ENCODE peak calls at places on chromosome 6, in four cellular contexts. C, H, R and M are unnamed samples.

GRCh38 chr6:113860165-113860955 is 3.2 kb downstream of the MARCKS start:
- DNase-seq in C (no peak), H (peak), R (no peak), M (no peak)

GRCh38 chr6:143821359-143821758 is 21.8 kb upstream of the LTV1 start:
- DNase-seq in C (no peak), H (no peak), R (no peak), M (no peak)

GRCh38 chr6:143414769-143415168 is 35.7 kb downstream of the ADAT2 start:
- DNase-seq in C (no peak), H (no peak), R (no peak), M (no peak)

GRCh38 chr6:32752580-32752979 is 10.8 kb downstream of the HLA-DQB2 start:
- DNase-seq in C (peak), H (no peak), R (no peak), M (no peak)

GRCh38 chr6:143762126-143762525 is 81.0 kb upstream of the LTV1 start:
- DNase-seq in C (no peak), H (no peak), R (no peak), M (no peak)

GRCh38 chr6:28496099-28496779 is 19.4 kb downstream of the GPX6 start:
- DNase-seq in C (peak), H (peak), R (no peak), M (no peak)

GRCh38 chr6:125974214-125974866 is 12.0 kb upstream of the TRMT11 start:
- DNase-seq in C (peak), H (peak), R (peak), M (no peak)

GRCh38 chr6:6968357-6968730 is 139.4 kb upstream of the RREB1 start:
- DNase-seq in C (no peak), H (no peak), R (peak), M (no peak)

GRCh38 chr6:118333772-118334171 is 214.3 kb upstream of the PLN start:
- DNase-seq in C (no peak), H (no peak), R (no peak), M (no peak)

GRCh38 chr6:26520088-26520839 is 17.9 kb upstream of the HMGN4 start:
- DNase-seq in C (no peak), H (peak), R (no peak), M (peak)

GRCh38 chr6:7727150-7727950 is 1.5 kb downstream of the BMP6 start:
- DNase-seq in C (no peak), H (no peak), R (no peak), M (no peak)

GRCh38 chr6:167952512-167952859 is 45.0 kb upstream of the KIF25 start:
- DNase-seq in C (no peak), H (no peak), R (no peak), M (no peak)

GRCh38 chr6:151391471-151392428 is at the start of gene ZBTB2:
- DNase-seq in C (no peak), H (peak), R (peak), M (no peak)

GRCh38 chr6:141866731-141867502 is 265.8 kb upstream of the GJE1 start:
- DNase-seq in C (no peak), H (peak), R (no peak), M (no peak)

GRCh38 chr6:69729870-69730449 is 66.8 kb downstream of the LMBRD1 start:
- DNase-seq in C (no peak), H (no peak), R (no peak), M (peak)

GRCh38 chr6:42374027-42374669 is 77.6 kb downstream of the TRERF1 start:
- DNase-seq in C (no peak), H (no peak), R (no peak), M (no peak)

GRCh38 chr6:15443119-15443518 is 197.2 kb downstream of the JARID2 start:
- DNase-seq in C (no peak), H (no peak), R (peak), M (no peak)

GRCh38 chr6:14324042-14324441 is 206.5 kb downstream of the CD83 start:
- DNase-seq in C (no peak), H (no peak), R (no peak), M (no peak)

GRCh38 chr6:111958534-111958933 is 85.3 kb upstream of the FYN start:
- DNase-seq in C (no peak), H (no peak), R (no peak), M (no peak)

GRCh38 chr6:141486942-141487341 is 645.8 kb upstream of the GJE1 start:
- DNase-seq in C (no peak), H (no peak), R (no peak), M (no peak)

GRCh38 chr6:137416376-137417109 is 77.7 kb downstream of the OLIG3 start:
- DNase-seq in C (no peak), H (no peak), R (peak), M (no peak)

GRCh38 chr6:160427312-160428068 is 79.3 kb downstream of the SLC22A3 start:
- DNase-seq in C (no peak), H (no peak), R (no peak), M (no peak)

GRCh38 chr6:158624684-158625682 is 19.6 kb downstream of the DYNLT1 start:
- DNase-seq in C (no peak), H (no peak), R (no peak), M (no peak)

GRCh38 chr6:112287836-112288235 is 33.5 kb upstream of the LAMA4 start:
- DNase-seq in C (no peak), H (no peak), R (no peak), M (no peak)

GRCh38 chr6:3929281-3929798 is 80.2 kb downstream of the FAM50B start:
- DNase-seq in C (no peak), H (no peak), R (no peak), M (no peak)

GRCh38 chr6:126147416-126147815 is 161.1 kb downstream of the TRMT11 start:
- DNase-seq in C (no peak), H (no peak), R (no peak), M (no peak)

GRCh38 chr6:2900221-2900807 is 2.8 kb downstream of the SERPINB9 start:
- DNase-seq in C (no peak), H (no peak), R (no peak), M (no peak)

GRCh38 chr6:150667977-150668716 is 68.5 kb downstream of the PLEKHG1 start:
- DNase-seq in C (peak), H (peak), R (peak), M (no peak)

GRCh38 chr6:7085911-7086310 is 21.9 kb upstream of the RREB1 start:
- DNase-seq in C (no peak), H (no peak), R (no peak), M (no peak)

GRCh38 chr6:157688960-157689599 is 134.0 kb upstream of the SNX9 start:
- DNase-seq in C (peak), H (no peak), R (peak), M (no peak)

GRCh38 chr6:138430361-138431145 is 26.5 kb downstream of the HEBP2 start:
- DNase-seq in C (no peak), H (no peak), R (no peak), M (no peak)

GRCh38 chr6:170221052-170221752 is 69.7 kb downstream of the DLL1 start:
- DNase-seq in C (no peak), H (no peak), R (no peak), M (no peak)

GRCh38 chr6:89436226-89436625 is 3.3 kb downstream of the ANKRD6 start:
- DNase-seq in C (no peak), H (no peak), R (no peak), M (no peak)

GRCh38 chr6:53161481-53162009 is 12.9 kb upstream of the GCM1 start:
- DNase-seq in C (no peak), H (no peak), R (no peak), M (no peak)

GRCh38 chr6:30716879-30717128 is 277 bp downstream of the MDC1 start:
- DNase-seq in C (no peak), H (no peak), R (no peak), M (no peak)

GRCh38 chr6:116369540-116370327 is 1.0 kb upstream of the DSE start:
- DNase-seq in C (no peak), H (no peak), R (no peak), M (no peak)

GRCh38 chr6:107819217-107819616 is 4.9 kb downstream of the SCML4 start:
- DNase-seq in C (no peak), H (no peak), R (no peak), M (no peak)

GRCh38 chr6:130482645-130483390 is 117.0 kb downstream of the TMEM200A start:
- DNase-seq in C (no peak), H (no peak), R (no peak), M (no peak)

GRCh38 chr6:129921169-129921817 is 60.2 kb upstream of the TMEM244 start:
- DNase-seq in C (no peak), H (no peak), R (peak), M (no peak)

GRCh38 chr6:169160091-169160854 is 93.4 kb downstream of the THBS2 start:
- DNase-seq in C (no peak), H (no peak), R (no peak), M (no peak)

GRCh38 chr6:169162968-169163903 is 90.4 kb downstream of the THBS2 start:
- DNase-seq in C (peak), H (peak), R (peak), M (peak)

GRCh38 chr6:169162249-169162967 is 91.2 kb downstream of the THBS2 start:
- DNase-seq in C (no peak), H (no peak), R (no peak), M (no peak)

GRCh38 chr6:169160855-169161560 is 92.6 kb downstream of the THBS2 start:
- DNase-seq in C (no peak), H (no peak), R (no peak), M (no peak)

DNA sequence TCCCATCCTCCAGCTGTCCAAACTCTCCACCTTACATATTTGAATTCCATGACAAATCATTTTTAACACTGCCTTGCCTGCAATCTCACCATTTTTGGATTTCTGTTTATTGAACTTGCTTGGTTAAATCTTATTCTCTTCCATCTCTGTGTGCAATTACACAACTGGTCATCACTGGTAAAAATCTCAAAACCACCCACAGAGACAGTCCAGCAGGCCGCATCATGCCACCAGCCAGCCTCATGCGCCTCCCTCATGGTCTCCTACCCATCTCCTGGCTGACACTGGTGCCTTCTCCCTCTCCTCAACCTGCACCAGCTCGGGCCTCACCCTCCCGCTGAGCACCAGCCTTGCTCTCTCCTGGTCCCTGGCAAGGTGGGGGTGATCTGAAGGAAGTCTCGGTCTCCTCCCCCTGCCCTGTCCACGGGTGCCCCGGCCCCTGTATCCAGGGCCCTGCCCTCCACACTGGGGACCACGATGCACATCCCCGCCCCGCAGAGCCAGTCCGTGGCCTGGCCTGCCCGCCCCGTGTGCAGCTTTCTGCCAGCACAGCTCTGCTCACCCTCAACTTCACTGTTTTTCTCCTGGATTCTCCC is 92.0 kb downstream of the THBS2 start:
- DNase-seq in C (no peak), H (no peak), R (no peak), M (no peak)
- TF ChIP-seq TCF7L2 in C (no peak), H (no peak), R (no peak), M (no peak)

GRCh38 chr6:35342258-35343091 is at the start of gene PPARD:
- DNase-seq in C (peak), H (peak), R (peak), M (peak)

GRCh38 chr6:35343092-35343834 is 905 bp downstream of the PPARD start:
- DNase-seq in C (no peak), H (no peak), R (peak), M (no peak)

GRCh38 chr6:35341557-35341956 is 801 bp upstream of the PPARD start:
- DNase-seq in C (peak), H (no peak), R (peak), M (no peak)

GRCh38 chr6:35343835-35344550 is 1.6 kb downstream of the PPARD start:
- DNase-seq in C (no peak), H (no peak), R (no peak), M (no peak)
- H3K27ac ChIP-seq in C (no peak), H (no peak), R (no peak), M (peak)

DNA sequence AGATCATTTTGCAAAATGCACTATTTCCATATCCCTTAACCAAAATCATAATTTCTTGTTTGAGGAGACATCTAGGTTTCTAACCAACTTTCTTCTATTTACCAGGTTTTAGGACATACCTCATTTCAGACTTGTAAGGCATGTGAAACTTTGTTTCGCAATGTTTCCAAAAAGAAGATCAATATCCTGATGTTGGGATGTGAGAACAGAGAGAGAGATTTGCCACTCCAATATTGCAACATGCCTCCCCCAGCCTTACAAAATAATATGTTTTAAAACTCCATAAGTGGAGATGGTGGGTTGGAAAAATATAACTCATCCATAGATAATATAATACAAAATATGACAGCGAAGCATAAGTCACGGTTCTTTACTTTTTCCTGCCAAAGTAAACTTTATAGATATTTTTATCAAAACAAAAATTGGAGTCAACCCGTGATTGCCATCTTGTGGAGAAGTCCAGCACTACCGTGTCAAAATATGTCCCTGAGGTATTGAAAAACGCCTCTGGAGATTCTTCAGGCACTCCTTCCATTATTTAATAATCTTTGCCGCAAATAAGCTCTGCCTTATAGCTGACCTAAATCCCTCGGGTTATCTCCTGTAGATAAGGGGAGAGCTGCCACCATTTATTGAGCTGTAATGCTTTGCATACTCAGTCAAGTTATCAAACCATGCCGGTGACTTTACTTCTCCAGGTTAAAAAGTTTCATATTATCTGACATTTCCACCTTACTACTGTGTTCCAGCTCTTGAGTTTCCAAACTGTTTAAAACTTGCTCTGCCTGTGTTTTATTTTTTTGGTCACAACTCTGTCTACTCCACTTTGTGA is 534.2 kb downstream of the HACE1 start:
- DNase-seq in C (peak), H (no peak), R (peak), M (no peak)
- TF ChIP-seq TCF7L2 in C (no peak), H (no peak), R (no peak), M (no peak)

GRCh38 chr6:41331401-41332150 is 3.8 kb upstream of the NCR2 start:
- DNase-seq in C (no peak), H (no peak), R (no peak), M (no peak)
- H3K27ac ChIP-seq in C (no peak), H (no peak), R (no peak), M (no peak)

DNA sequence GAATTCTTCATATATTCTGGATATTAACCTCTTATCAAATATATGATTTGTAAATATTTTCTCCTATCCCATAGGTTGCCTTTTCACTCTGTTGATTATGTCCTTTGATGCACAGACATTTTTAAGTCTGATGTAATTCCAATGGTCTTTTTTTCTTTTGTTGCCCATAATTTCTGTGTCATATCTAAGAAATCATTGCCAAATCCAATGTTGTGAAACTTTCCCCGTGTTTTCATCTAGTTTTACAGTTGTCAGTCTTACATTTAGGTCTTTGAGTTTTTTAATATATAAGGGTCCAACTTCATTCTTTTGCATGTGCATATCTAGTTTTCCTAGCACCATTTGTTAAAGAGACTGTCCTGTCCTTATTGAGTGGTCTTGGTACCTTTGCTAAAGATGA is 111.5 kb downstream of the SESN1 start:
- DNase-seq in C (no peak), H (no peak), R (no peak), M (no peak)
- TF ChIP-seq TCF7L2 in C (no peak), H (no peak), R (no peak), M (no peak)

DNA sequence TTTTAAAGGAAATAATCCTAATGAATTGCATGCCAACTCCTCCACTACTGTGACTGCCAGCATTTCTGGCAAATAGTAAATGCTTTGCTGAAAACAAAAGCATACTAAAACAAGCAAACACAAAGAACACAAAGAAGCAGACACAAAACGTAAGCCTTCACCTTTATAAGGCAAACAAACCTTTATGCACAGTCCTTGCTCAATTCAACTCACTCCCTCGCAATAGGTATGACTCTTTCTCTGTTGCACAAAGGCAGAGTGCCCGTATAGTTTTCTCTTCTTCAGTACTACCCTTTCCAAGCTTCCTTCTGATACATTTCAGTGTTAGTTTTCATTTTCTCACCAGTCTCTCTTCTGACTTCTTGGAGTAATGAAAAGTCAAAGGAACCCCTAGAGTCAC is 63.9 kb downstream of the PDE10A start:
- DNase-seq in C (no peak), H (no peak), R (no peak), M (no peak)
- H3K27ac ChIP-seq in C (no peak), H (no peak), R (no peak), M (peak)

DNA sequence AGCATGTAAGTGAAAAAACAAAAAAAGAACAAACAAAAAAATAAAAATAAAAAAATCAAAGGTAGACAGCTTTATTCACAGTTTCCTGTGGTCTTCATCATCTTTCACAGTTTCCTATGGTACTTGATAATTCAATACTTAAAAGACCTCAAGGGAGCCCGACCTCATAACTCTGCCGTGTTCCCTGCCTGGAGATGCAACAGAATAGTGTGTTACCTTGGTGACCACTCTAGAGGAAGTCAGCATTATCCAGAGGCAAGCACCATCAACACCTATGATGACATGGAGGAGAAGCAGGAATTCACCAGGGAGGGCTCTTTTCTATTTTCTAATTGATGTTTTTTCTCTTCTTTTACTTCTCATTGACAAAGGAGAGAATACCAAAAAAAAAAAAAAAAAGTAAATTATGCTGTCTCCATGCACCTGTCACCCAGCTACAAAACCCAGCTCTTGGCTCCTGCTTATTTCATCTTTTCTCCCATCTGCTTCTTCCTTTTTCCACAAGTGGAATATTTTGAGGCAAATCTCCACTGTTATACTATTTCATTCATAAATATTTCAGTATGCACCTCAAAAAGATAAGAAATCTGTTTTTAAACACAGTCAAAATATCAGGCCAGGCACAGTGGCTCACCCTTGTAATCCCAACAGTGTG is 95.8 kb upstream of the STXBP5 start:
- DNase-seq in C (no peak), H (no peak), R (no peak), M (no peak)
- TF ChIP-seq TCF7L2 in C (no peak), H (no peak), R (no peak), M (no peak)